ENCODE peak calls at places on chromosomes 12 and 14, in four cellular contexts. Q is HepG2, W is A549, E is IMR-90. L is an unnamed sample.

GRCh38 chr12:115456946-115457689 is 773.1 kb upstream of the TBX3 start:
- DNase-seq in Q (peak), W (peak), E (no peak), L (no peak)

GRCh38 chr12:118355838-118356237 is 16.9 kb downstream of the TAOK3 start:
- DNase-seq in Q (no peak), W (no peak), E (no peak), L (no peak)

GRCh38 chr12:75738486-75738885 is 227.1 kb upstream of the KRR1 start:
- DNase-seq in Q (no peak), W (no peak), E (peak), L (no peak)

GRCh38 chr14:73740921-73741326 is 26.7 kb upstream of the PNMA1 start:
- DNase-seq in Q (peak), W (peak), E (no peak), L (peak)

GRCh38 chr14:59630281-59630963 is 53.8 kb upstream of the CCDC175 start:
- DNase-seq in Q (no peak), W (no peak), E (no peak), L (no peak)

GRCh38 chr12:45789025-45789424 is 59.5 kb downstream of the ARID2 start:
- DNase-seq in Q (no peak), W (peak), E (peak), L (no peak)

GRCh38 chr12:108017658-108018057 is 111.4 kb upstream of the WSCD2 start:
- DNase-seq in Q (no peak), W (no peak), E (no peak), L (no peak)

GRCh38 chr12:78739653-78740052 is 124.9 kb upstream of the SYT1 start:
- DNase-seq in Q (no peak), W (no peak), E (no peak), L (no peak)

GRCh38 chr12:69545081-69545480 is 40.2 kb upstream of the CCT2 start:
- DNase-seq in Q (no peak), W (no peak), E (no peak), L (no peak)

GRCh38 chr14:105056303-105056831 is 8.9 kb downstream of the GPR132 start:
- DNase-seq in Q (no peak), W (no peak), E (no peak), L (no peak)

GRCh38 chr12:29611906-29612305 is 114.4 kb upstream of the OVCH1 start:
- DNase-seq in Q (no peak), W (no peak), E (peak), L (no peak)

GRCh38 chr12:9792961-9793617 is 32.4 kb upstream of the CD69 start:
- DNase-seq in Q (no peak), W (no peak), E (peak), L (no peak)

GRCh38 chr14:103880334-103880985 is 33.1 kb upstream of the PPP1R13B start:
- DNase-seq in Q (no peak), W (no peak), E (peak), L (no peak)

GRCh38 chr14:93941293-93941910 is 14.3 kb downstream of the FAM181A start:
- DNase-seq in Q (no peak), W (no peak), E (peak), L (no peak)

GRCh38 chr14:105159344-105159743 is 9.2 kb downstream of the JAG2 start:
- DNase-seq in Q (no peak), W (no peak), E (no peak), L (no peak)

GRCh38 chr12:55940065-55940732 is 9.2 kb downstream of the DGKA start:
- DNase-seq in Q (peak), W (peak), E (peak), L (peak)

GRCh38 chr14:97301931-97302559 is 504.9 kb downstream of the VRK1 start:
- DNase-seq in Q (no peak), W (no peak), E (no peak), L (no peak)

GRCh38 chr14:55518391-55518790 is 61.6 kb upstream of the KTN1 start:
- DNase-seq in Q (no peak), W (no peak), E (peak), L (no peak)

GRCh38 chr12:124334266-124334665 is 39.4 kb downstream of the RFLNA start:
- DNase-seq in Q (no peak), W (no peak), E (no peak), L (no peak)

GRCh38 chr12:132018193-132018916 is 68.6 kb downstream of the EP400 start:
- DNase-seq in Q (no peak), W (peak), E (peak), L (peak)

GRCh38 chr12:130477701-130478100 is 140.0 kb downstream of the PIWIL1 start:
- DNase-seq in Q (no peak), W (no peak), E (no peak), L (no peak)

GRCh38 chr12:44317651-44318126 is 481.8 kb downstream of the TMEM117 start:
- DNase-seq in Q (peak), W (peak), E (peak), L (no peak)

GRCh38 chr12:74945771-74946198 is 263.9 kb downstream of the KCNC2 start:
- DNase-seq in Q (no peak), W (peak), E (no peak), L (no peak)

GRCh38 chr12:132322206-132323132 is 6.9 kb downstream of the GALNT9 start:
- DNase-seq in Q (no peak), W (no peak), E (no peak), L (no peak)

GRCh38 chr14:75995372-75996041 is 9.9 kb downstream of the IFT43 start:
- DNase-seq in Q (no peak), W (no peak), E (peak), L (no peak)
- TF ChIP-seq MAZ in Q (no peak), W (no peak), E (no peak), L (no peak)

DNA sequence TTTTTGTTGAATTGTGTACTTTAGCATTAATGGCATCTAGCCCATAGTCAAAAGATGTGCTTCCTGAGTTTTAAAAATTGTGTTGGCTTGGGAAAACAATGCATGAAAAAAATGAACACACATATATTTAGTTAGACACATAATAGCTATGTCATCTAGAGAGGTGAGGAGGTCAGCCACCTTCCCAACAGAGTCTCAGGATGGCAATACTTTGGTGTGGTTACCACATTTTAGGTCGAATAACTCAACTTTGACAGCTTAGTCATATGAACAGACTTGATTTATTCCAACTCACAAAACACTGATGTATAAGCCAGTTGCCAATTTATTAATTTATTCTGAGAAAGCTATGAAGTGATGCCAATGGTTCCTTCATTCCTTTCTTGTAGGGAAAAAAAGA is 114.0 kb downstream of the ETNK1 start:
- DNase-seq in Q (no peak), W (no peak), E (no peak), L (no peak)
- TF ChIP-seq MAZ in Q (no peak), W (no peak), E (no peak), L (no peak)

DNA sequence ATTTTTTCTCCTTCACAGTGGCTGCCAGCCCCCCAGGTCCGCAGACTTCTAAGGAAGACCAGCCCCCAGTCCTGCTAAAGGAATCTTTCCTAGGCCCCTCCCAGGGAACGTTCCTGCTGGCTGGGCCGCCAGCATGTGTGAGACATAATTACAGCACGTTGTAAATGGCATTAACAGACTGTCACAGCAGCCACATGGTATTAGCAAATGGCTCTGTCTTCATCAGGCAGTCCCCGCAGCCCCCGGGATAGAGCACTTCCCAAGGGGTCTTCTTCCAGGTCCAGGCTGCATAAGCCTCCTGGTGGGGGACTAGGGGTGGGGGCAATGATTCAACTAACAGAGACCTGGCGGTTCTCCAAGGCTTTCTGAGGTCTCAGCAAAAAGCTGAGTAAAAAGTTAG is 34.9 kb upstream of the FAM222A start:
- DNase-seq in Q (no peak), W (no peak), E (no peak), L (no peak)
- TF ChIP-seq MAZ in Q (no peak), W (no peak), E (no peak), L (no peak)

GRCh38 chr12:40436564-40436963 is 211.8 kb downstream of the LRRK2 start:
- DNase-seq in Q (no peak), W (no peak), E (no peak), L (no peak)
- TF ChIP-seq MAZ in Q (no peak), W (no peak), E (no peak), L (no peak)

GRCh38 chr12:50635857-50636256 is 128.0 kb upstream of the ATF1 start:
- DNase-seq in Q (no peak), W (no peak), E (no peak), L (no peak)

GRCh38 chr12:50636505-50636904 is 127.4 kb upstream of the ATF1 start:
- DNase-seq in Q (no peak), W (no peak), E (no peak), L (no peak)

GRCh38 chr12:50634379-50634778 is 129.5 kb upstream of the ATF1 start:
- DNase-seq in Q (no peak), W (no peak), E (no peak), L (no peak)

GRCh38 chr12:50635356-50635755 is 128.5 kb upstream of the ATF1 start:
- DNase-seq in Q (no peak), W (no peak), E (no peak), L (no peak)

DNA sequence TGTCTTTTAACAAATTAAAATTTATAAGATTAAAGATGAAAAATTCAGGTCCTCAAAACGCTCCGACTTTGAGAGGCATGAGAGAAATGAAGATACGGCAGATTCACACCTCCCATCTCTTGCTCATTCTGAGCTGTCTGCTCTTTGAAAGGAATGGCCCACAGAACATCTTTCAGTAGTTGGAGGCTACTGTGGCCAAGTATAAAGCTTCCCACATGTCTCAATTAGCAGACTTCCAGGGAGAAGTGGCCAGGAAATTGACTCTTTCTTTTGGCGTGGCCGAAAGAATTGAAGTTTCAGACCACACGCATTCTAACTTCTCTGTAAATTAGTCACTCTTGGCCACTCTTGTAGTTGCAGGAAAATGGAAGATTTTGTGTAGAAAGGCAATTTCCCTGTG is 129.2 kb downstream of the DIP2B start:
- DNase-seq in Q (no peak), W (no peak), E (peak), L (no peak)
- TF ChIP-seq MAZ in Q (no peak), W (no peak), E (no peak), L (no peak)